ENCODE peak calls at places on chromosome 3, in five cellular contexts. Y, X, N, G and L are unnamed samples.

GRCh38 chr3:72155391-72156064 is 370.6 kb upstream of the PROK2 start:
- DNase-seq in Y (no peak), X (peak), N (no peak), G (no peak), L (no peak)

GRCh38 chr3:64444619-64445317 is 219.5 kb upstream of the PRICKLE2 start:
- DNase-seq in Y (no peak), X (no peak), N (no peak), G (no peak), L (peak)

GRCh38 chr3:119352235-119352634 is 58.1 kb downstream of the ARHGAP31 start:
- DNase-seq in Y (peak), X (no peak), N (peak), G (peak), L (no peak)

GRCh38 chr3:140387244-140387643 is 290.6 kb upstream of the TRIM42 start:
- DNase-seq in Y (no peak), X (no peak), N (no peak), G (no peak), L (no peak)

GRCh38 chr3:66362541-66362941 is 138.3 kb downstream of the LRIG1 start:
- DNase-seq in Y (no peak), X (no peak), N (no peak), G (no peak), L (no peak)

GRCh38 chr3:179503640-179504039 is 52.4 kb upstream of the GNB4 start:
- DNase-seq in Y (no peak), X (no peak), N (no peak), G (no peak), L (no peak)

GRCh38 chr3:43132883-43133743 is 27.2 kb upstream of the POMGNT2 start:
- DNase-seq in Y (no peak), X (no peak), N (no peak), G (no peak), L (no peak)

GRCh38 chr3:185688808-185689207 is 102.7 kb downstream of the SENP2 start:
- DNase-seq in Y (no peak), X (no peak), N (no peak), G (peak), L (no peak)

GRCh38 chr3:54962200-54962599 is 34.3 kb upstream of the LRTM1 start:
- DNase-seq in Y (no peak), X (no peak), N (no peak), G (no peak), L (no peak)